ENCODE peak calls at places on chromosomes 6 and 20, in nine cellular contexts. One of them, this sample, is unnamed.

GRCh38 chr6:158646023-158646888 is 1.7 kb upstream of the DYNLT1 start:
- DNase-seq in left lobe of liver: peak
- DNase-seq in activated T-cell treated with anti-CD3 and anti-CD28 coated beads for 1 hour: no peak
- DNase-seq in BJ: no peak
- DNase-seq in fibroblast of lung: no peak
- DNase-seq in endothelial cell: no peak
- DNase-seq in iPS-NIHi11: no peak
- DNase-seq in H54: no peak
- DNase-seq in NK-92 treated with Interleukin-12 subunit alpha and Interleukin-12 subunit beta, amount 100 ng/mL, for 24 hours: no peak
- DNase-seq in this sample: no peak

GRCh38 chr20:25369971-25370370 is 20.7 kb downstream of the ABHD12 start:
- DNase-seq in left lobe of liver: no peak
- DNase-seq in activated T-cell treated with anti-CD3 and anti-CD28 coated beads for 1 hour: no peak
- DNase-seq in BJ: no peak
- DNase-seq in fibroblast of lung: no peak
- DNase-seq in endothelial cell: no peak
- DNase-seq in iPS-NIHi11: no peak
- DNase-seq in H54: no peak
- DNase-seq in NK-92 treated with Interleukin-12 subunit alpha and Interleukin-12 subunit beta, amount 100 ng/mL, for 24 hours: no peak
- DNase-seq in this sample: no peak

GRCh38 chr20:38523697-38524096 is 51.1 kb downstream of the RALGAPB start:
- DNase-seq in left lobe of liver: no peak
- DNase-seq in activated T-cell treated with anti-CD3 and anti-CD28 coated beads for 1 hour: no peak
- DNase-seq in BJ: peak
- DNase-seq in fibroblast of lung: peak
- DNase-seq in endothelial cell: no peak
- DNase-seq in iPS-NIHi11: no peak
- DNase-seq in H54: peak
- DNase-seq in NK-92 treated with Interleukin-12 subunit alpha and Interleukin-12 subunit beta, amount 100 ng/mL, for 24 hours: no peak
- DNase-seq in this sample: no peak

GRCh38 chr20:49964964-49965780 is 17.6 kb upstream of the SNAI1 start:
- DNase-seq in left lobe of liver: no peak
- DNase-seq in activated T-cell treated with anti-CD3 and anti-CD28 coated beads for 1 hour: no peak
- DNase-seq in BJ: no peak
- DNase-seq in fibroblast of lung: peak
- DNase-seq in endothelial cell: peak
- DNase-seq in iPS-NIHi11: peak
- DNase-seq in H54: peak
- DNase-seq in NK-92 treated with Interleukin-12 subunit alpha and Interleukin-12 subunit beta, amount 100 ng/mL, for 24 hours: no peak
- DNase-seq in this sample: no peak

GRCh38 chr6:1708141-1708540 is 98.4 kb downstream of the FOXC1 start:
- DNase-seq in left lobe of liver: no peak
- DNase-seq in activated T-cell treated with anti-CD3 and anti-CD28 coated beads for 1 hour: no peak
- DNase-seq in BJ: no peak
- DNase-seq in fibroblast of lung: no peak
- DNase-seq in endothelial cell: no peak
- DNase-seq in iPS-NIHi11: peak
- DNase-seq in H54: no peak
- DNase-seq in NK-92 treated with Interleukin-12 subunit alpha and Interleukin-12 subunit beta, amount 100 ng/mL, for 24 hours: no peak
- DNase-seq in this sample: no peak

GRCh38 chr20:9483131-9483530 is 31.3 kb upstream of the LAMP5 start:
- DNase-seq in left lobe of liver: no peak
- DNase-seq in activated T-cell treated with anti-CD3 and anti-CD28 coated beads for 1 hour: no peak
- DNase-seq in BJ: no peak
- DNase-seq in fibroblast of lung: no peak
- DNase-seq in endothelial cell: no peak
- DNase-seq in iPS-NIHi11: no peak
- DNase-seq in H54: no peak
- DNase-seq in NK-92 treated with Interleukin-12 subunit alpha and Interleukin-12 subunit beta, amount 100 ng/mL, for 24 hours: no peak
- DNase-seq in this sample: no peak

GRCh38 chr6:24743265-24743943 is 24.4 kb upstream of the C6orf62 start:
- DNase-seq in left lobe of liver: no peak
- DNase-seq in activated T-cell treated with anti-CD3 and anti-CD28 coated beads for 1 hour: no peak
- DNase-seq in BJ: peak
- DNase-seq in fibroblast of lung: peak
- DNase-seq in endothelial cell: no peak
- DNase-seq in iPS-NIHi11: peak
- DNase-seq in H54: peak
- DNase-seq in NK-92 treated with Interleukin-12 subunit alpha and Interleukin-12 subunit beta, amount 100 ng/mL, for 24 hours: no peak
- DNase-seq in this sample: no peak

GRCh38 chr20:17841751-17842191 is 126.8 kb downstream of the SNX5 start:
- DNase-seq in left lobe of liver: no peak
- DNase-seq in activated T-cell treated with anti-CD3 and anti-CD28 coated beads for 1 hour: no peak
- DNase-seq in BJ: no peak
- DNase-seq in fibroblast of lung: peak
- DNase-seq in endothelial cell: no peak
- DNase-seq in iPS-NIHi11: no peak
- DNase-seq in H54: no peak
- DNase-seq in NK-92 treated with Interleukin-12 subunit alpha and Interleukin-12 subunit beta, amount 100 ng/mL, for 24 hours: no peak
- DNase-seq in this sample: no peak

GRCh38 chr20:21230686-21231085 is 72.4 kb upstream of the XRN2 start:
- DNase-seq in left lobe of liver: no peak
- DNase-seq in activated T-cell treated with anti-CD3 and anti-CD28 coated beads for 1 hour: no peak
- DNase-seq in BJ: no peak
- DNase-seq in fibroblast of lung: peak
- DNase-seq in endothelial cell: no peak
- DNase-seq in iPS-NIHi11: no peak
- DNase-seq in H54: no peak
- DNase-seq in NK-92 treated with Interleukin-12 subunit alpha and Interleukin-12 subunit beta, amount 100 ng/mL, for 24 hours: no peak
- DNase-seq in this sample: no peak

GRCh38 chr6:34246563-34247391 is 2.0 kb downstream of the SMIM29 start:
- DNase-seq in left lobe of liver: no peak
- DNase-seq in activated T-cell treated with anti-CD3 and anti-CD28 coated beads for 1 hour: no peak
- DNase-seq in BJ: no peak
- DNase-seq in fibroblast of lung: no peak
- DNase-seq in endothelial cell: peak
- DNase-seq in iPS-NIHi11: peak
- DNase-seq in H54: peak
- DNase-seq in NK-92 treated with Interleukin-12 subunit alpha and Interleukin-12 subunit beta, amount 100 ng/mL, for 24 hours: no peak
- DNase-seq in this sample: peak

GRCh38 chr6:41209547-41209951 is 8.6 kb upstream of the TREML2 start:
- DNase-seq in left lobe of liver: no peak
- DNase-seq in activated T-cell treated with anti-CD3 and anti-CD28 coated beads for 1 hour: no peak
- DNase-seq in BJ: no peak
- DNase-seq in fibroblast of lung: no peak
- DNase-seq in endothelial cell: no peak
- DNase-seq in iPS-NIHi11: no peak
- DNase-seq in H54: no peak
- DNase-seq in NK-92 treated with Interleukin-12 subunit alpha and Interleukin-12 subunit beta, amount 100 ng/mL, for 24 hours: no peak
- DNase-seq in this sample: no peak

GRCh38 chr6:39279539-39279938 is 34.7 kb downstream of the KCNK17 start:
- DNase-seq in left lobe of liver: peak
- DNase-seq in activated T-cell treated with anti-CD3 and anti-CD28 coated beads for 1 hour: no peak
- DNase-seq in BJ: no peak
- DNase-seq in fibroblast of lung: no peak
- DNase-seq in endothelial cell: no peak
- DNase-seq in iPS-NIHi11: no peak
- DNase-seq in H54: no peak
- DNase-seq in NK-92 treated with Interleukin-12 subunit alpha and Interleukin-12 subunit beta, amount 100 ng/mL, for 24 hours: no peak
- DNase-seq in this sample: no peak

GRCh38 chr20:48682529-48683385 is 145.0 kb downstream of the PREX1 start:
- DNase-seq in left lobe of liver: peak
- DNase-seq in activated T-cell treated with anti-CD3 and anti-CD28 coated beads for 1 hour: no peak
- DNase-seq in BJ: peak
- DNase-seq in fibroblast of lung: peak
- DNase-seq in endothelial cell: peak
- DNase-seq in iPS-NIHi11: peak
- DNase-seq in H54: peak
- DNase-seq in NK-92 treated with Interleukin-12 subunit alpha and Interleukin-12 subunit beta, amount 100 ng/mL, for 24 hours: no peak
- DNase-seq in this sample: no peak

GRCh38 chr6:110688661-110689268 is 126.5 kb downstream of the CDK19 start:
- DNase-seq in left lobe of liver: no peak
- DNase-seq in activated T-cell treated with anti-CD3 and anti-CD28 coated beads for 1 hour: no peak
- DNase-seq in BJ: no peak
- DNase-seq in fibroblast of lung: no peak
- DNase-seq in endothelial cell: no peak
- DNase-seq in iPS-NIHi11: no peak
- DNase-seq in H54: no peak
- DNase-seq in NK-92 treated with Interleukin-12 subunit alpha and Interleukin-12 subunit beta, amount 100 ng/mL, for 24 hours: no peak
- DNase-seq in this sample: peak

GRCh38 chr6:103797738-103798137 is 1062.0 kb downstream of the HACE1 start:
- DNase-seq in left lobe of liver: no peak
- DNase-seq in activated T-cell treated with anti-CD3 and anti-CD28 coated beads for 1 hour: no peak
- DNase-seq in BJ: no peak
- DNase-seq in fibroblast of lung: no peak
- DNase-seq in endothelial cell: no peak
- DNase-seq in iPS-NIHi11: peak
- DNase-seq in H54: no peak
- DNase-seq in NK-92 treated with Interleukin-12 subunit alpha and Interleukin-12 subunit beta, amount 100 ng/mL, for 24 hours: no peak
- DNase-seq in this sample: no peak

This sample was measured in GF-D8.